ENCODE peak calls at places on chromosomes 2 and 18, in five cellular contexts. J, K, P, L and Q are unnamed samples.

GRCh38 chr2:149561309-149561926 is 26.2 kb downstream of the MMADHC start:
- DNase-seq in J (no peak), K (no peak), P (no peak), L (peak; percentile 51), Q (peak; percentile 23)

GRCh38 chr2:113124181-113124961 is 3.0 kb upstream of the IL1RN start:
- DNase-seq in J (no peak), K (no peak), P (peak; percentile 26), L (no peak), Q (no peak)

GRCh38 chr2:208122248-208122647 is 2.1 kb downstream of the CRYGD start:
- DNase-seq in J (no peak), K (no peak), P (no peak), L (no peak), Q (no peak)

GRCh38 chr18:37161491-37161890 is 332.6 kb downstream of the KIAA1328 start:
- DNase-seq in J (no peak), K (no peak), P (no peak), L (no peak), Q (no peak)

GRCh38 chr2:187994464-187995331 is 297.0 kb upstream of the GULP1 start:
- DNase-seq in J (no peak), K (no peak), P (peak; percentile 10), L (no peak), Q (peak; percentile 15)

GRCh38 chr2:70537840-70538239 is 15.8 kb downstream of the TGFA start:
- DNase-seq in J (no peak), K (no peak), P (no peak), L (no peak), Q (no peak)

GRCh38 chr2:317501-318424 is 29.9 kb upstream of the ALKAL2 start:
- DNase-seq in J (no peak), K (no peak), P (peak; percentile 62), L (peak; percentile 57), Q (no peak)

GRCh38 chr18:65737346-65737745 is 13.5 kb upstream of the CDH7 start:
- DNase-seq in J (no peak), K (no peak), P (no peak), L (no peak), Q (no peak)

GRCh38 chr18:52869942-52870907 is 530.2 kb downstream of the DCC start:
- DNase-seq in J (no peak), K (no peak), P (no peak), L (no peak), Q (peak; percentile 15)
- TF ChIP-seq CTCF in J (no peak), K (no peak), P (no peak), L (peak; percentile 34), Q (no peak)

GRCh38 chr2:227079726-227080125 is 84.3 kb downstream of the COL4A4 start:
- DNase-seq in J (no peak), K (no peak), P (peak; percentile 17), L (no peak), Q (no peak)
- TF ChIP-seq CTCF in J (no peak), K (no peak), P (no peak), L (no peak), Q (no peak)

GRCh38 chr18:68152770-68153169 is 562.1 kb downstream of the TMX3 start:
- DNase-seq in J (no peak), K (no peak), P (no peak), L (no peak), Q (no peak)
- TF ChIP-seq CTCF in J (no peak), K (no peak), P (no peak), L (no peak), Q (no peak)

GRCh38 chr2:198905881-198906612 is 551.7 kb downstream of the SATB2 start:
- DNase-seq in J (no peak), K (no peak), P (no peak), L (no peak), Q (no peak)

GRCh38 chr2:198900141-198900540 is 557.6 kb downstream of the SATB2 start:
- DNase-seq in J (no peak), K (no peak), P (no peak), L (no peak), Q (no peak)

DNA sequence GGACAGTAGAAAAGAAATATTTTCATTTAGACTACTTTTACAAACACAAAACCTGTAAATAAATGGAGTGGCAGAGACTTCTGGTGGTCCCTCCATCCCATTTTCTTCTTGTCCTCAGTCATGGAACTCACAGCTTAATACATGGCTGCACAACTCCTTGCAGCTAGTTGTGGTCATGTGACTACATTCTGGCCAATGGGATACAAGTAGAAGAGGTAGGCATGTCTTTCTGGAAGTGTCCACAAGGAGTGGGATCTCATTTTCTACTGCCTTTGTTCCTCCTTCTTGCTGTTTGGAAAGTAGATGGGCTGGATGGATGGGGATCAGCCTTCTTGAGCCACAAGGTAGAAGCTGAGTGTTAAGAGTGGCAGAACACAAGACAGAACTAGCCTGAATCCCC is 555.8 kb downstream of the SATB2 start:
- DNase-seq in J (no peak), K (no peak), P (no peak), L (no peak), Q (peak; percentile 8)
- TF ChIP-seq CTCF in J (no peak), K (no peak), P (no peak), L (no peak), Q (no peak)